ENCODE peak calls at places on chromosomes 12 and 14, in nine cellular contexts. L is MM.1S; X is suprapubic skin; H is mammary epithelial cell; N is sigmoid colon; W is foreskin keratinocyte; A is upper lobe of right lung; Q is CD8-positive, alpha-beta T cell; P is colonic mucosa. R is an unnamed sample. For H3K4me1 and H3K27me3, the result is how much of the 10 kb centered on the place peaks cover.

GRCh38 chr12:65918057-65918456 is 93.8 kb downstream of the HMGA2 start:
- DNase-seq in L (peak), X (no peak), H (no peak), N (no peak), W (no peak), A (no peak), Q (no peak), P (no peak), R (no peak)

GRCh38 chr12:70695361-70696023 is 58.3 kb upstream of the PTPRB start:
- DNase-seq in L (no peak), X (no peak), H (no peak), N (no peak), W (no peak), A (no peak), Q (no peak), P (peak), R (no peak)

GRCh38 chr12:131543040-131543439 is 167.8 kb upstream of the SFSWAP start:
- DNase-seq in L (no peak), X (no peak), H (no peak), N (no peak), W (no peak), A (no peak), Q (no peak), P (no peak), R (no peak)

GRCh38 chr12:55743131-55743921 is 404 bp downstream of the GDF11 start:
- DNase-seq in L (peak), X (peak), H (peak), N (peak), W (no peak), A (peak), Q (peak), P (peak), R (no peak)

GRCh38 chr12:39294712-39295111 is 148.2 kb downstream of the KIF21A start:
- DNase-seq in L (no peak), X (no peak), H (no peak), N (no peak), W (no peak), A (no peak), Q (no peak), P (no peak), R (no peak)

GRCh38 chr12:84397279-84397678 is 515.3 kb downstream of the SLC6A15 start:
- DNase-seq in L (peak), X (no peak), H (no peak), N (no peak), W (peak), A (no peak), Q (no peak), P (no peak), R (no peak)

GRCh38 chr14:75240781-75241180 is 37.8 kb upstream of the FOS start:
- DNase-seq in L (no peak), X (no peak), H (no peak), N (no peak), W (no peak), A (no peak), Q (no peak), P (no peak), R (no peak)

GRCh38 chr12:119613319-119613936 is 19.9 kb downstream of the TMEM233 start:
- DNase-seq in L (no peak), X (no peak), H (no peak), N (no peak), W (peak), A (no peak), Q (no peak), P (no peak), R (no peak)

GRCh38 chr12:31526158-31526546 is 64.8 kb downstream of the DENND5B start:
- DNase-seq in L (no peak), X (no peak), H (no peak), N (no peak), W (no peak), A (no peak), Q (no peak), P (no peak), R (no peak)

GRCh38 chr14:52313903-52314481 is at the start of gene PTGER2:
- DNase-seq in L (peak), X (peak), H (peak), N (peak), W (peak), A (peak), Q (peak), P (peak), R (peak)

GRCh38 chr14:91245029-91245428 is 525 bp upstream of the GPR68 start:
- DNase-seq in L (no peak), X (no peak), H (no peak), N (no peak), W (no peak), A (no peak), Q (peak), P (no peak), R (no peak)

GRCh38 chr12:107661830-107662229 is 23.8 kb upstream of the PWP1 start:
- DNase-seq in L (no peak), X (no peak), H (no peak), N (no peak), W (no peak), A (no peak), Q (no peak), P (no peak), R (no peak)

GRCh38 chr12:86174188-86174587 is 82.0 kb downstream of the MGAT4C start:
- DNase-seq in L (no peak), X (no peak), H (no peak), N (no peak), W (no peak), A (no peak), Q (no peak), P (no peak), R (no peak)

GRCh38 chr14:85799668-85800067 is 269.7 kb downstream of the FLRT2 start:
- DNase-seq in L (no peak), X (no peak), H (no peak), N (no peak), W (no peak), A (no peak), Q (no peak), P (no peak), R (no peak)

GRCh38 chr14:63275611-63276010 is 43.1 kb downstream of the GPHB5 start:
- DNase-seq in L (no peak), X (no peak), H (no peak), N (no peak), W (no peak), A (no peak), Q (no peak), P (no peak), R (no peak)

GRCh38 chr14:94451091-94451751 is 1.4 kb downstream of the SERPINA11 start:
- DNase-seq in L (no peak), X (no peak), H (no peak), N (no peak), W (no peak), A (no peak), Q (no peak), P (no peak), R (no peak)

GRCh38 chr12:132262256-132263060 is 66.9 kb downstream of the GALNT9 start:
- DNase-seq in L (no peak), X (no peak), H (no peak), N (no peak), W (no peak), A (no peak), Q (no peak), P (no peak), R (no peak)

GRCh38 chr14:55297611-55298323 is 26.5 kb downstream of the FBXO34 start:
- DNase-seq in L (peak), X (no peak), H (peak), N (no peak), W (peak), A (no peak), Q (no peak), P (peak), R (no peak)

GRCh38 chr14:61489002-61489401 is 167.6 kb downstream of the PRKCH start:
- DNase-seq in L (no peak), X (no peak), H (no peak), N (no peak), W (no peak), A (no peak), Q (no peak), P (no peak), R (no peak)

GRCh38 chr12:32586390-32586789 is 92.7 kb upstream of the DNM1L start:
- DNase-seq in L (no peak), X (no peak), H (peak), N (no peak), W (peak), A (no peak), Q (no peak), P (no peak), R (no peak)

GRCh38 chr14:73661872-73662271 is 17.1 kb downstream of the DNAL1 start:
- DNase-seq in L (no peak), X (no peak), H (no peak), N (no peak), W (peak), A (no peak), Q (no peak), P (no peak), R (no peak)

GRCh38 chr12:1531654-1532366 is 62.6 kb downstream of the FBXL14 start:
- DNase-seq in L (peak), X (no peak), H (no peak), N (no peak), W (no peak), A (peak), Q (no peak), P (no peak), R (no peak)

GRCh38 chr14:80055226-80055625 is 156.1 kb downstream of the DIO2 start:
- DNase-seq in L (no peak), X (no peak), H (no peak), N (no peak), W (no peak), A (no peak), Q (no peak), P (no peak), R (no peak)

DNA sequence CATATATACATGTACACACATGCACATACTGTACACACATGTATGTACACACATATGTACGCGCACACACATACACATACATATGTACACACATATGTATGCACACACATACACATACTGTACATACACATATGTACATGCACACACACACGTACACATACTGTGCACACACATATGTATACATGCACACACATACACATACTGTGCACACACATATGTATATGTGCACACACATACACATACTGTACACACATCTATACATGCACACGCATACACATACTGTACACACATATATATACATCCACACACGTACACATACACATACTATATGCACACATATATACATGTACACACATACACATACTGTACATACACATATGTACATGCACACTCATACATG is 119.4 kb downstream of the ZFP36L1 start:
- DNase-seq in L (no peak), X (no peak), H (no peak), N (no peak), W (no peak), A (no peak), Q (no peak), P (no peak), R (no peak)
- H3K4me1 ChIP-seq in L (under half), X (half or more), H (under half), N (under half), W (under half), A (under half), Q (under half), P (under half), R (under half)

DNA sequence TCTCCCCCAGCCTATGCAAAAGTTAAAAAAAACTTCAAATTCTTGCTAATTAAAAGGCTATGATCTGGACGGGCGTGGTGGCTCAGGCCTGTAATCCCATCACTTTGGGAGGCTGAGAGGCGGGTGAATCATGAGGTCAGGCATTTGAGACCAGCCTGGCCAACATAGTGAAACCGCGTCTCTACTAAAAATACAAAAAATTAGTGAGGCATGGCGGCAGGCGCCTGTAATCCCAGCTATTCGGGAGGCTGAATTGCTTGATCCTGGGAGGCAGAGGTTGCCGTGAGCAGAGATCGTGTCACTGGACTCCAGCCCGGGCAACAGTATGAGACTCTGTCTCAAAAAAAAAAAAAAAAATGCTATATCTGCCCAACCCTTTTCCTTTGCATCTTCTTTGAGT is 925.4 kb downstream of the GALC start:
- DNase-seq in L (no peak), X (no peak), H (no peak), N (no peak), W (no peak), A (no peak), Q (no peak), P (no peak), R (no peak)
- H3K27me3 ChIP-seq in L (under half), X (under half), H (under half), N (under half), W (under half), A (under half), Q (under half), P (under half), R (under half)

GRCh38 chr14:22252591-22253178 is 336.3 kb downstream of the DAD1 start:
- DNase-seq in L (no peak), X (no peak), H (no peak), N (no peak), W (no peak), A (no peak), Q (no peak), P (no peak), R (peak)

GRCh38 chr14:22251090-22251489 is 337.9 kb downstream of the DAD1 start:
- DNase-seq in L (no peak), X (no peak), H (no peak), N (no peak), W (no peak), A (no peak), Q (no peak), P (no peak), R (no peak)

GRCh38 chr14:22249775-22250174 is 339.2 kb downstream of the DAD1 start:
- DNase-seq in L (no peak), X (no peak), H (no peak), N (no peak), W (no peak), A (no peak), Q (no peak), P (no peak), R (no peak)

DNA sequence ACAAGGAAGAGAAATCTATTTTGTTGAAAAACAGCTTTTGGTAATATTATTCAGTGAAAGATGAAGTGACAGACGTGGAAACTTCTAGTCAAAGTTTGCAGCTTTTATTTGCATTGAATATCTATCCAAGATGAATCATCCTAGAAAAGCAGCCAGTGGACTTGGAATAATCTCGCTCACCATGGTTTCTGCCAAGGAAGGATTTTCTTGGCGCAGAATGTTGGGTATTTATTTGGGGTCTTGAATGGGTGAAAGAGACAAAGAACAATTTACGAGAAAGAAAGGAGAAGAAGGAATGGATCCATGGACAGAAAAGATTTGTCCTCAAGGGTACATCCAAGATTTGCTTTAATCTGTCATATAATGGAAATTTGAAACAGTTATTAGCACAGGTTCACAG is 334.0 kb downstream of the DAD1 start:
- DNase-seq in L (no peak), X (no peak), H (no peak), N (no peak), W (no peak), A (no peak), Q (no peak), P (no peak), R (no peak)
- H3K27ac ChIP-seq in L (no peak), X (no peak), H (no peak), N (no peak), W (no peak), A (no peak), Q (no peak), P (no peak), R (peak)

DNA sequence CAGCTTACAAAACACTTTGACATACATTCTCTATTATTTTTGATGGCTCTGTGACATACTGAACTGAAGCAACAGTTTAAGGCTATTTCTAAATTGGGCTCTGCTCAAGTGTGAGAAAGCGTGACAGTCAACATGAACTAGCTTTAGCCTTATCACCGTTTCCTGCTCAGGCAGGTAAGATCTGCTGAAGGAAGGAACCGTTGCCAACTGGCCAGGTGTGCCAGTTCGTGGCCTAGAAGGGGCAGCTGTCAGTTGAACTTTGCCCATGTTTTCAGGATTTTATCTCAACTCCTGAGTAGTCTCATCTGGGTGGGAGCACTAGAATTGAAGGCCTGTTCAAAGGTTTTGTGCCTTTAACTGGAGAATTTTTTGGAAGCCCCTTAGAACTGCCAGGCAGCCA is 79.5 kb downstream of the ETV6 start:
- DNase-seq in L (peak), X (no peak), H (peak), N (no peak), W (peak), A (no peak), Q (no peak), P (peak), R (no peak)
- H3K4me1 ChIP-seq in L (under half), X (half or more), H (under half), N (half or more), W (under half), A (under half), Q (under half), P (under half), R (half or more)

GRCh38 chr14:100782516-100783320 is 43.2 kb upstream of the MEG3 start:
- DNase-seq in L (no peak), X (peak), H (no peak), N (peak), W (no peak), A (peak), Q (no peak), P (no peak), R (peak)
- H3K27me3 ChIP-seq in L (under half), X (under half), H (under half), N (under half), W (half or more), A (under half), Q (under half), P (under half), R (under half)

DNA sequence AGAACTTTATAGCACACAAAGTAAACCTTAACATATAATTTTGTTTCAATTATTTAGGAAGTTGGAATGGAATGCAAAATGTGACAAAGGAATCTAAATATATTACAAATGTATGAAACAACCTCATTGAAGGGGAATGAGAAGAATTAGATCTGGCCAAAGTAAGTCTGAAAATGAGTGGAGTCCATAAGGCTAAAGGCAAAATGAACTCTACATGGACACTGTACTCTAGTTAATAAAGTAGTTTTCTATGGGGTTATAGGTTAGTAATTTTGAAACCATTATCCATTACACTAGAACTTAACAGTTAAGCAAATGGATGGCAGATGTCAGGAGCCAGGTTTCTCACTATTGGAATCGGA is 222.1 kb downstream of the NUAK1 start:
- DNase-seq in L (no peak), X (no peak), H (no peak), N (no peak), W (no peak), A (no peak), Q (no peak), P (no peak), R (no peak)
- H3K27ac ChIP-seq in L (no peak), X (no peak), H (no peak), N (no peak), W (no peak), A (no peak), Q (no peak), P (no peak), R (no peak)